ENCODE peak calls at places on chromosomes 1 and 21, in four cellular contexts. Z is K562, J is HepG2, F is GM12878. E is an unnamed sample.

GRCh38 chr1:214472362-214472761 is 79.0 kb downstream of the PTPN14 start:
- DNase-seq in J (no peak), Z (no peak), F (no peak), E (no peak)

GRCh38 chr1:164841723-164842465 is 282.9 kb downstream of the PBX1 start:
- DNase-seq in Z (no peak), J (no peak), F (no peak), E (no peak)

GRCh38 chr1:202589190-202589680 is 121.0 kb downstream of the SYT2 start:
- DNase-seq in J (peak; percentile 88), Z (no peak), F (no peak), E (peak; percentile 45)

GRCh38 chr1:156489166-156489934 is 11.2 kb downstream of the MEF2D start:
- DNase-seq in J (no peak), F (no peak), Z (peak; percentile 63), E (peak; percentile 54)

GRCh38 chr1:173997796-173998195 is 24.4 kb downstream of the RC3H1 start:
- DNase-seq in Z (no peak), F (no peak), J (no peak), E (no peak)

GRCh38 chr21:42495027-42495426 is 997 bp downstream of the RSPH1 start:
- DNase-seq in J (no peak), F (no peak), Z (no peak), E (no peak)

GRCh38 chr1:11787251-11787803 is 18.4 kb downstream of the MTHFR start:
- DNase-seq in Z (no peak), F (no peak), J (no peak), E (no peak)

GRCh38 chr1:205601209-205601608 is 30.6 kb downstream of the ELK4 start:
- DNase-seq in J (peak; percentile 63), Z (no peak), F (no peak), E (no peak)

GRCh38 chr1:15282038-15282437 is 35.0 kb downstream of the FHAD1 start:
- DNase-seq in Z (no peak), J (no peak), F (no peak), E (no peak)

GRCh38 chr1:43812579-43812978 is 105.2 kb downstream of the ST3GAL3 start:
- DNase-seq in Z (no peak), F (no peak), J (no peak), E (no peak)
- TF ChIP-seq JUND in Z (no peak), F (no peak), J (no peak), E (no peak)

DNA sequence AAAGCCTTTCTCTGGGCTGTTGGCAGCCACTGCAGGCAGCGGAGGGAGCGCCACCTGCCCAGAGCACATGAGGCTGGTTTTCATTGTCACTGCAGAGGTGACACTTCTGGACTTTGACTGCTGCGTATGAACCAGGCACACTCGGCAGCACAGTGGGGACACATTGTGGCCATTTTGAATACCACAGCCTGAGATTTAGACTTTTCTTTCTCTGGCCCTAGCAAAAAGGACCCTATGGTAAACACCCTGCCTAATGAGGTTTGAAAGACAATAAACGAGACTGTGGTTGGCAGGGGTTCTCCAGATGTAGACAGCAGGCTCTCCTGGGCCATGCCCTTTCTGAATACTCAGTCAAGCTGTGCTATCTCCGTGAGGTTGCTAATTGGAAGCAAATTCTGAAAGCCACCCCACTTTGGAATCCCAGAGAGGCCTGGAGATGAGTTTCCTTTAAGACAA is 12.0 kb upstream of the KCNE2 start:
- DNase-seq in J (peak; percentile 80), Z (peak; percentile 66), F (peak; percentile 28), E (peak; percentile 66)
- TF ChIP-seq NFIC in J (no peak), Z (no peak), F (no peak), E (no peak)

GRCh38 chr1:119327066-119327435 is 41.5 kb upstream of the HAO2 start:
- DNase-seq in F (no peak), Z (no peak), J (peak; percentile 50), E (no peak)
- TF ChIP-seq ZBTB33 in F (no peak), Z (no peak), J (no peak), E (no peak)

GRCh38 chr1:7382971-7383370 is 388.1 kb upstream of the VAMP3 start:
- DNase-seq in J (no peak), F (no peak), Z (no peak), E (no peak)
- TF ChIP-seq JUND in J (no peak), F (no peak), Z (no peak), E (no peak)

DNA sequence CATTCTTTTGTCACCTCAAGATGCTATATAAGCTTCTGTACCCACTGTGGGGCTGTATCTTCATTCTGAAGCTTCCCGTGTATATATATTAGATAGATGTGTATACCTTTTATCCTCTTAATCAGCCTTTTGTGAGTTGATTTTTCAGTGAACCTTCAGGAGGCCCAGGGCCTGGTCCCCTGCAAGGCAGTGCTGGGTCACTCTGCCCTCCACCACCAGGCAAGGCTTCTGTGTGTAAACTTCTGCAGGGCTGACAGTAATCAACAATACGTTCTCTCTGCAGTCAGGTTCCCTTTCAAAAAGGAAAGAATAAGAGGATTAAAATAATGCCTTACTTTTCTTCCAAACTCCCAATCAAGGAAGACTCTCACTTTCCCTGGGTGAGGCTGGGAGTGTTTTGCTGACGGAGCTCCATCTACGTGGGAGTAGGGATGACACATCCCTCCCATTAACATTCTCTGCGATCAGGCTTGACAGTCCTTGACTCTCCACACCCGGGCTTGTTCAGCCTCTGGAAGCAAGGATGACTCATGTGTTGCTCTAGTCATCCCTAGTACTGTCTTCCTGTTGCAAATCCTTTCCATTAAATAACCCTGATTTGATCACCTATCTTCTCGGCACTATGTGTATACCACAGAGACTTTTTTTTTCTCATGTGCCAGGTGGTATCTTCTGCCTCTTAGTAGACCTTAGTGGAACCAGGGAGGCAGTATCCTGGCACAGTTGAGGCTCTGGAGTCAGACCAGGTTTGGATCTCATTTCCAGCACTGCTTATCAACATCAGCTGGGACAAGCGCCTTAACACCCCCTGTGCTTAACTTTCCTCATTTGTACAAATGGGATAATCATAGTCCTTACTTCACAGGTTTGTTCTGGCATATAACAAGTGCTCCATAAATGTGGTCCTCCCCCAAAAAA is 70.3 kb upstream of the KCNK1 start:
- DNase-seq in Z (peak; percentile 71), J (peak; percentile 2), F (no peak), E (no peak)
- TF ChIP-seq NFIC in Z (no peak), J (no peak), F (no peak), E (peak; percentile 40)

GRCh38 chr1:51235611-51236547 is at the start of gene RNF11:
- DNase-seq in J (peak; percentile 68), F (peak; percentile 54), Z (peak; percentile 95), E (peak; percentile 96)

GRCh38 chr1:51234721-51235425 is 1.2 kb upstream of the RNF11 start:
- DNase-seq in Z (peak; percentile 63), F (peak; percentile 93), J (peak; percentile 59), E (peak; percentile 55)

GRCh38 chr1:51237714-51238403 is 1.8 kb downstream of the RNF11 start:
- DNase-seq in Z (no peak), F (no peak), J (no peak), E (no peak)

GRCh38 chr1:51236548-51237312 is 657 bp downstream of the RNF11 start:
- DNase-seq in F (no peak), Z (peak; percentile 52), J (no peak), E (peak; percentile 67)

DNA sequence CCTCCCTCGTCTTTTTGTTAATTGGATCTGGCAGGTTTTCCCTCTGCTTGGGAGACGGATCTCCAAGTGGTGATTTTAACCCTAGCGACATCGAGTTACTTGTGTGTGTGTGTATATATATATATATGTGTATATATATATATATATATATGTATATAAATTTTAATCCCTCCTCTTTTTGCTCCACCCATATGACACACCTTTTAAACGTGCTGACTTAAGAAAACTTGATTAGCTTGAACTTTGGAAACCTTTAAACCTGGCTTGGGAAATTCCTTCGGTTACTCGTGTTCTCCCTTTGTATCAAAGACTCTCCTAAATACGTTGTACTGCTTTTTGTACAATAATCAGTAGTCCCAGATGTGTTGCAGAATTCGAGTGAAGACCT is 1.2 kb downstream of the RNF11 start:
- DNase-seq in F (no peak), Z (no peak), J (no peak), E (no peak)
- TF ChIP-seq ZBTB33 in F (no peak), Z (no peak), J (no peak), E (no peak)

GRCh38 chr1:72115290-72115689 is 167.0 kb downstream of the NEGR1 start:
- DNase-seq in F (no peak), J (no peak), Z (no peak), E (no peak)
- TF ChIP-seq JUND in F (no peak), J (no peak), Z (no peak), E (no peak)

DNA sequence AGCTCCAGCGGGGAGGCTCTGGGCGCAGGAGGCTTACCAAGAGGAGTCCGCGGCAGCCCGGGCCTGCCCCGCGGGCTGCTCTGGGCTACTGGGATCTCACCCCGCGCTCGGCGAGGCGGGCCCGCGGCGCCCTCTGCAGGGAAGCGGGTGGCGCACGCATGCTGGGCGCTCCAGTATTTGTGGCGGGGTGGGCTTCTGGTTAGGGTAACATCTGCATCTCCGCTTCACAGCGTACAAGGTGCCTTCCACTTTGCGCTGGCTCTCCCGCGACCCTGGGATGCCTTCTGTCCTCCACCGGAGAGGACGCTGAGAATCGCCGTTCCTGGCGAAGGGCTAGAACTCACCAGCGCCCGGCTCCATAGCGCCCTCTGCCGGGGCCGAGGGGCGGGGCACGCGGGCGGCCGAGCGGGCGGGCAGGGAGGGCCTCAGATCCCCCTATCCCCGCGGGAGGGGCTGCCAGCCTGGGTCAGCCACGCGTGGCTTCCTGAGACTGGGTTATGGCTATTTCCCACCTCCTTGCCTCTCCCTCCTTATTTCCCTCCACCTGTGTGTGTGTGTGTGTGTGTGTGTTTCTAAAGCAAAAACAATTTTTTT is 46.6 kb upstream of the CTBS start:
- DNase-seq in F (peak; percentile 38), J (peak; percentile 41), Z (peak; percentile 90), E (peak; percentile 94)
- TF ChIP-seq NFIC in F (no peak), J (no peak), Z (peak; percentile 13), E (no peak)

GRCh38 chr1:77824083-77824482 is 44.6 kb downstream of the MIGA1 start:
- DNase-seq in J (peak; percentile 4), Z (no peak), F (no peak), E (no peak)
- TF ChIP-seq ZBTB33 in J (no peak), Z (no peak), F (no peak), E (no peak)

E was measured in SK-N-SH.